ENCODE peak calls at places on chromosomes 7 and 10, in seven cellular contexts. D is GM23338; Y is GM12864; W is Caco-2; A is neural progenitor cell; X is naive thymus-derived CD4-positive, alpha-beta T cell; S is AG10803. I is an unnamed sample.
A peak's percentile ranks its signal among the peaks of the same experiment; 100 is the strongest.

GRCh38 chr10:128064615-128065580 is 61.3 kb downstream of the MKI67 start:
- DNase-seq in D (no peak), Y (no peak), W (no peak), A (no peak), X (peak; percentile 74), S (peak; percentile 89), I (no peak)

GRCh38 chr7:142488842-142489241 is 231.0 kb upstream of the PRSS58 start:
- DNase-seq in D (no peak), Y (no peak), W (no peak), A (no peak), X (no peak), S (no peak), I (peak; percentile 18)

GRCh38 chr10:16907720-16908119 is 90.5 kb upstream of the RSU1 start:
- DNase-seq in D (no peak), Y (no peak), W (no peak), A (no peak), X (no peak), S (no peak), I (no peak)

GRCh38 chr10:35132727-35133126 is 6.1 kb downstream of the CREM start:
- DNase-seq in D (no peak), Y (no peak), W (no peak), A (no peak), X (no peak), S (no peak), I (no peak)

GRCh38 chr10:33506838-33507661 is 172.6 kb upstream of the NRP1 start:
- DNase-seq in D (no peak), Y (peak; percentile 16), W (no peak), A (no peak), X (no peak), S (peak; percentile 52), I (no peak)

GRCh38 chr10:26468691-26469090 is 30.6 kb downstream of the APBB1IP start:
- DNase-seq in D (no peak), Y (no peak), W (peak; percentile 32), A (no peak), X (no peak), S (no peak), I (no peak)

GRCh38 chr7:35003679-35004278 is 33.5 kb downstream of the DPY19L1 start:
- DNase-seq in D (no peak), Y (no peak), W (peak; percentile 23), A (no peak), X (no peak), S (peak; percentile 77), I (peak; percentile 99)

GRCh38 chr10:83458611-83459010 is 680.7 kb upstream of the GHITM start:
- DNase-seq in D (no peak), Y (no peak), W (no peak), A (no peak), X (no peak), S (no peak), I (no peak)

GRCh38 chr10:106076496-106076895 is 1088.0 kb downstream of the SORCS1 start:
- DNase-seq in D (no peak), Y (no peak), W (no peak), A (no peak), X (no peak), S (no peak), I (no peak)

GRCh38 chr7:66415659-66416265 is 210.6 kb downstream of the TPST1 start:
- DNase-seq in D (no peak), Y (no peak), W (no peak), A (no peak), X (no peak), S (peak; percentile 30), I (no peak)

GRCh38 chr10:132052124-132052523 is 13.6 kb upstream of the JAKMIP3 start:
- DNase-seq in D (no peak), Y (no peak), W (no peak), A (no peak), X (no peak), S (no peak), I (no peak)

GRCh38 chr10:60817135-60817805 is 39.0 kb downstream of the CDK1 start:
- DNase-seq in D (no peak), Y (no peak), W (no peak), A (no peak), X (no peak), S (peak; percentile 73), I (no peak)

GRCh38 chr10:113326160-113327111 is 226.4 kb upstream of the HABP2 start:
- DNase-seq in D (peak; percentile 43), Y (peak; percentile 5), W (no peak), A (peak; percentile 70), X (no peak), S (peak; percentile 88), I (peak; percentile 88)

GRCh38 chr10:63456437-63457210 is 9.2 kb downstream of the JMJD1C start:
- DNase-seq in D (no peak), Y (no peak), W (no peak), A (no peak), X (no peak), S (peak; percentile 81), I (no peak)

GRCh38 chr7:79291498-79291865 is 162.0 kb downstream of the MAGI2 start:
- DNase-seq in D (no peak), Y (no peak), W (no peak), A (no peak), X (no peak), S (no peak), I (no peak)

GRCh38 chr10:2980791-2981360 is 86.5 kb upstream of the PFKP start:
- DNase-seq in D (no peak), Y (no peak), W (no peak), A (no peak), X (no peak), S (peak; percentile 74), I (no peak)

GRCh38 chr7:30780909-30781308 is 9.7 kb downstream of the MINDY4 start:
- DNase-seq in D (no peak), Y (no peak), W (no peak), A (no peak), X (no peak), S (no peak), I (no peak)

GRCh38 chr10:70760271-70760787 is 24.8 kb downstream of the TBATA start:
- DNase-seq in D (no peak), Y (no peak), W (no peak), A (no peak), X (no peak), S (no peak), I (no peak)

GRCh38 chr7:140696024-140696678 is 357 bp upstream of the NDUFB2 start:
- DNase-seq in D (peak; percentile 97), Y (peak; percentile 56), W (no peak), A (peak; percentile 97), X (no peak), S (peak; percentile 86), I (peak; percentile 76)

GRCh38 chr10:88401671-88402347 is 181.3 kb downstream of the RNLS start:
- DNase-seq in D (peak; percentile 19), Y (no peak), W (no peak), A (no peak), X (no peak), S (peak; percentile 38), I (no peak)

DNA sequence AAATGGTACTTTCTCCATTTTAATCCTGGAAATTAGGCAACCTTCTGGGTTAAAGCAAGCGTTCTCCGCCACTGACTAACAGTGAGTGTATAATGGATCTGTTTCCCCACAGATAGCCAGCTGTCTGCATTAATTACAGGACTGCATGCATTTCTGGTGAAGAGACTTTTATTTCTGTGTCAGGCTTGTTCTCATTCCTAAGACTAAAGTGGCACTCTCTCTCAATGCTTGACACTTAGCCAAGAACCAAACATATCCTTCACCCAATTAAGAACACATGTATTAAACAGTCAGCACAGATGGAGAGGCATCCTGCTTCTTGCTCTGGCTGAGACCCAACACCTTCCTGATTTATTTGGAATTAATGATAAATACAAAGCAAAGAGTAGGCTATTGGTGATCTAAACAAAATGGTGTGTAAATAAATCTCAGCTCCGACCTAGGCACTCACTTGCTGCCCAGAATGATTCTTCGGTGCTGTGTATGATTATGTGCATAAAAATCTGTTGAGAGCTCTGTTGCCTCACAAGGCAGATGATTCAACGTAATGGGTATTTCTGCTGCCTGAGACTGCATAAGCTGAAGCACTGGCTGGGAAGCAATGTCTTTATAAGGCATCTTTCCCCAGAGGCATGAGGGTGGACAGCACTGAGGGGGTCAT is 16.8 kb downstream of the CALU start:
- DNase-seq in D (no peak), Y (no peak), W (no peak), A (no peak), X (no peak), S (peak; percentile 99), I (no peak)
- H3K4me3 ChIP-seq in D (no peak overlapping the region), Y (no peak overlapping the region), W (no peak overlapping the region), A (no peak overlapping the region), X (no peak overlapping the region), S (no peak overlapping the region), I (no peak overlapping the region)

GRCh38 chr10:5234106-5234877 is 37.7 kb downstream of the AKR1C4 start:
- DNase-seq in D (no peak), Y (no peak), W (peak; percentile 79), A (no peak), X (no peak), S (peak; percentile 73), I (no peak)
- H3K4me3 ChIP-seq in D (no peak overlapping the region), Y (no peak overlapping the region), W (no peak overlapping the region), A (no peak overlapping the region), X (no peak overlapping the region), S (no peak overlapping the region), I (no peak overlapping the region)

GRCh38 chr7:13848576-13849527 is 140.6 kb downstream of the ETV1 start:
- DNase-seq in D (no peak), Y (no peak), W (no peak), A (peak; percentile 67), X (no peak), S (peak; percentile 91), I (no peak)
- H3K4me3 ChIP-seq in D (no peak overlapping the region), Y (no peak overlapping the region), W (no peak overlapping the region), A (no peak overlapping the region), X (no peak overlapping the region), S (no peak overlapping the region), I (no peak overlapping the region)

GRCh38 chr7:99694912-99695304 is 15.1 kb upstream of the CYP3A5 start:
- DNase-seq in D (no peak), Y (no peak), W (no peak), A (no peak), X (no peak), S (no peak), I (no peak)

GRCh38 chr7:99693100-99693426 is 13.3 kb upstream of the CYP3A5 start:
- DNase-seq in D (no peak), Y (no peak), W (no peak), A (no peak), X (no peak), S (no peak), I (no peak)

GRCh38 chr7:99693427-99694200 is 13.8 kb upstream of the CYP3A5 start:
- DNase-seq in D (peak; percentile 77), Y (no peak), W (peak; percentile 80), A (peak; percentile 82), X (no peak), S (no peak), I (no peak)

GRCh38 chr7:99699946-99700345 is 20.1 kb upstream of the CYP3A5 start:
- DNase-seq in D (no peak), Y (no peak), W (no peak), A (no peak), X (no peak), S (no peak), I (no peak)

DNA sequence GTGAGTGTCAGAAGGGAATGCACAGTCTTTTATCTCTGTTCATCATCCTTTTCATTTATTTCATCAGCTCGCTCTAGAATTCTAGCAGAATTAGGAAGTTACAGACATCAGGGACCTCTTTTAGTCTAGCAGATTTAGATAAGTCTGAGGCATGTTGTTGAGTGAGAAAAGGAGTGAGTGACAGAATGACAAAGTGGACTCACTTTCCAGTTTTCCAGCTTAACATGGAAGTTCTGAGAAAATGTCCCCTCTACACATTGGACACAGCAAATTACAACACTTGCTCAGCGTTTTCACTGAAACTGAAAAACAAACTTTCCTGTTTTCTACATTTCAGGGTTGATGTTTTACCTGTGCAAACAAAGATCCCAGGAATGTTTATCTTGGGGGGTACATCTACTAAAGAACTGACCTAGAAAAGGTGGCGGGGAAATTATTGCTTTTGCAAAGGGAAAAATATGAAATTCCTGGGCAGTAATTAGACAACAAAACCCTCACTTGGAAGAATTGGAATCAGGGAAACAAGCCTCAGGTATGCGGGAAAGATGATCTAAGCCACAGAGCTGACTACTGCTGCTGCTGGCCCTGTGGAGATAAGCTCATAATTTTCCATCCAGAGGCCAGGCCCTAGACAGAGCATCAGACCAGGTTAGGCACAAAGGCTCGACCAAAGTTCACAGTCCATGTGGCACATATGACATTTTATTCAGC is 14.6 kb upstream of the CYP3A5 start:
- DNase-seq in D (no peak), Y (no peak), W (peak; percentile 55), A (no peak), X (no peak), S (no peak), I (no peak)
- H3K4me3 ChIP-seq in D (no peak overlapping the region), Y (no peak overlapping the region), W (no peak overlapping the region), A (no peak overlapping the region), X (no peak overlapping the region), S (no peak overlapping the region), I (no peak overlapping the region)

I was measured in HCT116.